ENCODE peak calls at places on chromosomes 6 and 20, in five cellular contexts. T is ovary; G is SW 1271; I is NCI-H524 treated with DMSO at 0.1 percent for 48 hours; K is central memory CD4-positive, alpha-beta T cell. H is an unnamed sample.

GRCh38 chr6:169445661-169446581 is 192.3 kb upstream of the THBS2 start:
- DNase-seq in T (no peak), G (no peak), I (no peak), K (no peak), H (no peak)

GRCh38 chr6:79608334-79609224 is 22.6 kb upstream of the SH3BGRL2 start:
- DNase-seq in T (no peak), G (no peak), I (no peak), K (no peak), H (no peak)

GRCh38 chr20:2103454-2104153 is 2.0 kb downstream of the STK35 start:
- DNase-seq in T (no peak), G (no peak), I (no peak), K (no peak), H (no peak)

GRCh38 chr6:33088931-33089640 is 13.3 kb downstream of the HLA-DPB1 start:
- DNase-seq in T (no peak), G (no peak), I (no peak), K (no peak), H (no peak)

GRCh38 chr20:58045156-58045555 is 183.3 kb downstream of the ANKRD60 start:
- DNase-seq in T (no peak), G (no peak), I (no peak), K (no peak), H (no peak)

GRCh38 chr6:44940367-44940766 is 387.8 kb upstream of the RUNX2 start:
- DNase-seq in T (no peak), G (no peak), I (no peak), K (no peak), H (no peak)

GRCh38 chr6:14814016-14814415 is 431.9 kb upstream of the JARID2 start:
- DNase-seq in T (no peak), G (no peak), I (no peak), K (no peak), H (no peak)

GRCh38 chr6:104648347-104648746 is 211.4 kb downstream of the HACE1 start:
- DNase-seq in T (no peak), G (no peak), I (no peak), K (no peak), H (no peak)

GRCh38 chr6:111782161-111782809 is 91.0 kb downstream of the FYN start:
- DNase-seq in T (no peak), G (no peak), I (no peak), K (no peak), H (no peak)

GRCh38 chr6:163416640-163417253 is 2.2 kb downstream of the QKI start:
- DNase-seq in T (peak; percentile 71), G (peak; percentile 81), I (no peak), K (peak; percentile 36), H (peak; percentile 30)

GRCh38 chr20:34078540-34078939 is 33.5 kb downstream of the EIF2S2 start:
- DNase-seq in T (no peak), G (no peak), I (no peak), K (no peak), H (no peak)

GRCh38 chr6:88166901-88167624 is 916 bp upstream of the CNR1 start:
- DNase-seq in T (no peak), G (no peak), I (no peak), K (no peak), H (no peak)

GRCh38 chr6:39172377-39172757 is 56.9 kb downstream of the KCNK5 start:
- DNase-seq in T (no peak), G (no peak), I (no peak), K (no peak), H (no peak)

GRCh38 chr6:121522771-121523386 is 87.4 kb downstream of the GJA1 start:
- DNase-seq in T (no peak), G (no peak), I (no peak), K (no peak), H (no peak)

GRCh38 chr6:11700118-11700718 is 78.4 kb downstream of the ADTRP start:
- DNase-seq in T (no peak), G (peak; percentile 68), I (no peak), K (peak; percentile 39), H (no peak)